ENCODE peak calls at places on chromosomes 6 and 20, in seven cellular contexts. One of them, this sample, is unnamed.
A peak's percentile ranks its signal among the peaks of the same experiment; 100 is the strongest.

GRCh38 chr6:109515781-109516409 is 32.9 kb upstream of the ZBTB24 start:
- DNase-seq in K562: no peak
- DNase-seq in HCT116: no peak
- DNase-seq in HepG2: no peak
- DNase-seq in A549: no peak
- DNase-seq in SK-N-SH: no peak
- DNase-seq in GM12878: no peak
- DNase-seq in this sample: no peak

GRCh38 chr6:124131779-124132178 is 328.1 kb downstream of the NKAIN2 start:
- DNase-seq in GM12878: no peak
- DNase-seq in A549: no peak
- DNase-seq in HCT116: no peak
- DNase-seq in K562: no peak
- DNase-seq in SK-N-SH: no peak
- DNase-seq in HepG2: no peak
- DNase-seq in this sample: no peak

GRCh38 chr6:159686697-159687096 is 6.3 kb downstream of the SOD2 start:
- DNase-seq in K562: no peak
- DNase-seq in HCT116: no peak
- DNase-seq in A549: no peak
- DNase-seq in GM12878: no peak
- DNase-seq in HepG2: no peak
- DNase-seq in SK-N-SH: no peak
- DNase-seq in this sample: no peak

GRCh38 chr6:28710466-28711191 is 184.9 kb downstream of the GPX5 start:
- DNase-seq in A549: peak; percentile 41
- DNase-seq in HepG2: peak; percentile 59
- DNase-seq in K562: peak; percentile 56
- DNase-seq in GM12878: no peak
- DNase-seq in HCT116: no peak
- DNase-seq in SK-N-SH: no peak
- DNase-seq in this sample: peak; percentile 80

GRCh38 chr20:17215167-17215566 is 11.7 kb upstream of the PCSK2 start:
- DNase-seq in HepG2: no peak
- DNase-seq in HCT116: no peak
- DNase-seq in GM12878: no peak
- DNase-seq in A549: no peak
- DNase-seq in K562: no peak
- DNase-seq in SK-N-SH: no peak
- DNase-seq in this sample: no peak

GRCh38 chr6:5205877-5206840 is 54.6 kb downstream of the LYRM4 start:
- DNase-seq in HepG2: peak; percentile 95
- DNase-seq in SK-N-SH: peak; percentile 23
- DNase-seq in HCT116: no peak
- DNase-seq in A549: no peak
- DNase-seq in GM12878: no peak
- DNase-seq in K562: no peak
- DNase-seq in this sample: no peak

GRCh38 chr20:20079102-20079784 is 26.9 kb downstream of the CFAP61 start:
- DNase-seq in HCT116: no peak
- DNase-seq in K562: no peak
- DNase-seq in A549: no peak
- DNase-seq in HepG2: peak; percentile 16
- DNase-seq in SK-N-SH: no peak
- DNase-seq in GM12878: no peak
- DNase-seq in this sample: peak; percentile 43

GRCh38 chr6:101668496-101668895 is 275.0 kb downstream of the GRIK2 start:
- DNase-seq in A549: no peak
- DNase-seq in HCT116: no peak
- DNase-seq in K562: no peak
- DNase-seq in GM12878: no peak
- DNase-seq in HepG2: no peak
- DNase-seq in SK-N-SH: no peak
- DNase-seq in this sample: no peak

GRCh38 chr6:6788394-6789020 is 200.0 kb downstream of the LY86 start:
- DNase-seq in HepG2: no peak
- DNase-seq in K562: peak; percentile 58
- DNase-seq in SK-N-SH: no peak
- DNase-seq in HCT116: no peak
- DNase-seq in A549: no peak
- DNase-seq in GM12878: no peak
- DNase-seq in this sample: peak; percentile 66

GRCh38 chr6:130529569-130530149 is 163.8 kb downstream of the TMEM200A start:
- DNase-seq in SK-N-SH: no peak
- DNase-seq in K562: no peak
- DNase-seq in A549: no peak
- DNase-seq in HCT116: no peak
- DNase-seq in GM12878: no peak
- DNase-seq in HepG2: no peak
- DNase-seq in this sample: no peak

GRCh38 chr6:44161997-44162338 is 3.3 kb downstream of the CAPN11 start:
- DNase-seq in K562: peak; percentile 57
- DNase-seq in HepG2: no peak
- DNase-seq in SK-N-SH: no peak
- DNase-seq in A549: no peak
- DNase-seq in GM12878: no peak
- DNase-seq in HCT116: no peak
- DNase-seq in this sample: no peak

GRCh38 chr20:62202083-62202395 is 18.0 kb downstream of the HRH3 start:
- DNase-seq in K562: no peak
- DNase-seq in GM12878: no peak
- DNase-seq in HCT116: no peak
- DNase-seq in HepG2: no peak
- DNase-seq in SK-N-SH: no peak
- DNase-seq in A549: no peak
- DNase-seq in this sample: no peak

GRCh38 chr6:100176321-100176950 is 182.4 kb upstream of the MCHR2 start:
- DNase-seq in SK-N-SH: no peak
- DNase-seq in HCT116: peak; percentile 8
- DNase-seq in HepG2: peak; percentile 14
- DNase-seq in K562: no peak
- DNase-seq in GM12878: no peak
- DNase-seq in A549: no peak
- DNase-seq in this sample: peak; percentile 57

GRCh38 chr6:37137201-37137880 is 32.6 kb upstream of the PIM1 start:
- DNase-seq in K562: no peak
- DNase-seq in SK-N-SH: peak; percentile 58
- DNase-seq in GM12878: no peak
- DNase-seq in HepG2: peak; percentile 93
- DNase-seq in A549: peak; percentile 85
- DNase-seq in HCT116: peak; percentile 68
- DNase-seq in this sample: peak; percentile 98

GRCh38 chr6:131053546-131054240 is 9.4 kb downstream of the EPB41L2 start:
- DNase-seq in SK-N-SH: no peak
- DNase-seq in HCT116: no peak
- DNase-seq in GM12878: no peak
- DNase-seq in A549: no peak
- DNase-seq in HepG2: no peak
- DNase-seq in K562: no peak
- DNase-seq in this sample: no peak

GRCh38 chr20:8545212-8545611 is 413.1 kb downstream of the PLCB1 start:
- DNase-seq in K562: no peak
- DNase-seq in GM12878: no peak
- DNase-seq in HCT116: no peak
- DNase-seq in SK-N-SH: no peak
- DNase-seq in A549: no peak
- DNase-seq in HepG2: no peak
- DNase-seq in this sample: no peak

GRCh38 chr6:84583784-84584183 is 180.6 kb downstream of the TBX18 start:
- DNase-seq in GM12878: no peak
- DNase-seq in A549: no peak
- DNase-seq in HepG2: no peak
- DNase-seq in HCT116: no peak
- DNase-seq in SK-N-SH: no peak
- DNase-seq in K562: no peak
- DNase-seq in this sample: no peak

GRCh38 chr20:33277471-33278441 is 5.3 kb upstream of the BPIFB1 start:
- DNase-seq in A549: no peak
- DNase-seq in HepG2: peak; percentile 53
- DNase-seq in GM12878: no peak
- DNase-seq in K562: no peak
- DNase-seq in HCT116: no peak
- DNase-seq in SK-N-SH: no peak
- DNase-seq in this sample: peak; percentile 72

GRCh38 chr6:134954272-134954990 is 4.5 kb upstream of the ALDH8A1 start:
- DNase-seq in HCT116: no peak
- DNase-seq in K562: no peak
- DNase-seq in HepG2: no peak
- DNase-seq in GM12878: no peak
- DNase-seq in A549: no peak
- DNase-seq in SK-N-SH: no peak
- DNase-seq in this sample: no peak

GRCh38 chr6:163712569-163712966 is 298.1 kb downstream of the QKI start:
- DNase-seq in A549: no peak
- DNase-seq in SK-N-SH: no peak
- DNase-seq in K562: no peak
- DNase-seq in HepG2: no peak
- DNase-seq in GM12878: no peak
- DNase-seq in HCT116: no peak
- DNase-seq in this sample: no peak

GRCh38 chr20:44625361-44625760 is 26.1 kb downstream of the ADA start:
- DNase-seq in GM12878: no peak
- DNase-seq in SK-N-SH: no peak
- DNase-seq in K562: no peak
- DNase-seq in A549: no peak
- DNase-seq in HCT116: no peak
- DNase-seq in HepG2: no peak
- DNase-seq in this sample: no peak

GRCh38 chr6:28208180-28208659 is 16.9 kb upstream of the ZSCAN9 start:
- DNase-seq in K562: no peak
- DNase-seq in A549: no peak
- DNase-seq in GM12878: no peak
- DNase-seq in HCT116: no peak
- DNase-seq in HepG2: no peak
- DNase-seq in SK-N-SH: no peak
- DNase-seq in this sample: peak; percentile 66

GRCh38 chr6:136646377-136646776 is 96.2 kb upstream of the MAP7 start:
- DNase-seq in HCT116: no peak
- DNase-seq in K562: no peak
- DNase-seq in SK-N-SH: no peak
- DNase-seq in A549: no peak
- DNase-seq in GM12878: no peak
- DNase-seq in HepG2: no peak
- DNase-seq in this sample: no peak

GRCh38 chr6:90351696-90352095 is 55.1 kb upstream of the BACH2 start:
- DNase-seq in HepG2: no peak
- DNase-seq in K562: no peak
- DNase-seq in SK-N-SH: no peak
- DNase-seq in A549: no peak
- DNase-seq in HCT116: no peak
- DNase-seq in GM12878: no peak
- DNase-seq in this sample: no peak

GRCh38 chr6:111087106-111087835 is at the start of gene SLC16A10:
- DNase-seq in SK-N-SH: peak; percentile 97
- DNase-seq in HepG2: peak; percentile 65
- DNase-seq in HCT116: peak; percentile 39
- DNase-seq in K562: peak; percentile 88
- DNase-seq in GM12878: no peak
- DNase-seq in A549: peak; percentile 35
- DNase-seq in this sample: peak; percentile 89

DNA sequence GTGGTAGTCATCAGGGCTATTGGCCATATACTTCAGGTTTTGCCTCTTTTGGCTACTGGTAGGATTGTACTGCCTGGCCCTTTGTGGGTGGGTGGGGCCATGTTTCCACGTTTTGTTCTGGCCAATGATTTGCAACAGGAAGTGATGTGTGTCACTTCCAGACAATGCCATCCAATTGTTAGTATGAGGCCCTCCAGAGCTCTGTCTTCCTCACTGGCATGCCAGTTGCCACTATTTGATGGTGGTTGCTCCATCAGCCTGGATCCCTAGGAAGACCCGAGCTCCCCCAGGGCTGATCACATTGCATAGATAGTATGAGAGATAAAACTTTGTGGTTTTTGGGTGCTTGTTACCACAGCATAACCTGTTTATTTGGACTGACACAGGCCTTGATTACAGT is 7.7 kb upstream of the LRRN4 start:
- DNase-seq in HepG2: no peak
- DNase-seq in GM12878: no peak
- DNase-seq in K562: no peak
- DNase-seq in A549: no peak
- DNase-seq in SK-N-SH: no peak
- DNase-seq in HCT116: no peak
- DNase-seq in this sample: no peak
- TF ChIP-seq REST in HepG2: no peak
- TF ChIP-seq REST in GM12878: no peak
- TF ChIP-seq REST in K562: no peak
- TF ChIP-seq REST in A549: no peak
- TF ChIP-seq REST in SK-N-SH: no peak
- TF ChIP-seq REST in HCT116: no peak
- TF ChIP-seq REST in this sample: no peak

DNA sequence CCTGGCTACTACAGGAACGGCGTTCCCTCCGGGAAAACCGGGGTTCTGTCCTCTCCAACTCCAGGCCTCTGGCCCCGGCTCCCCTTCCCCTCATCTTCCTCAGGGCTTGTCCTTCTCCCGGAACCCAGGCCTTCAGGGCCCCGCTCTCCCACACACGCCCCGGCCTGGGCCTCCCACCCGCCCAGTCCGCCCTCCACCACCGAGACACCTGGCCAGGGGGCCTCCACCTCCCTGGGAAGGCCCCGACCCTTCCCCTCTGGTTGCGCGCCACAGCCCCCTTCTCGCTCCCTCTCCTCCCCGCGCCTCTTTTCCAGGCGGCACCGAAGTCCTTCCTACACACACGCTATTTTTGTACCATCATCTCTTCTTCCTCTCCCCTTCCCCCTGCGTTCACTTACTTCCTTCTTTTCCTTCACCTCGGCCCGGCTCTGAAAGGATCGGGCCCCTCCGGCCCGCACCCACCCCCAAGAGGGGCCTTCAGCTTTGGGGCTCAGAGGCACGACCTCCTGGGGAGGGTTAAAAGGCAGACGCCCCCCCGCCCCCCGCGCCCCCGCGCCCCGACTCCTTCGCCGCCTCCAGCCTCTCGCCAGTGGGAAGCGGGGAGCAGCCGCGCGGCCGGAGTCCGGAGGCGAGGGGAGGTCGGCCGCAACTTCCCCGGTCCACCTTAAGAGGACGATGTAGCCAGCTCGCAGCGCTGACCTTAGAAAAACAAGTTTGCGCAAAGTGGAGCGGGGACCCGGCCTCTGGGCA is 1.3 kb upstream of the SIRPA start:
- DNase-seq in GM12878: no peak
- DNase-seq in K562: no peak
- DNase-seq in A549: no peak
- DNase-seq in SK-N-SH: no peak
- DNase-seq in HCT116: peak; percentile 4
- DNase-seq in HepG2: peak; percentile 53
- DNase-seq in this sample: peak; percentile 81
- H3K4me2 ChIP-seq in GM12878: peak overlapping the region; percentile 67
- H3K4me2 ChIP-seq in K562: no peak overlapping the region
- H3K4me2 ChIP-seq in A549: peak overlapping the region; percentile 92
- H3K4me2 ChIP-seq in SK-N-SH: peak overlapping the region; percentile 74
- H3K4me2 ChIP-seq in HCT116: peak overlapping the region; percentile 99
- H3K4me2 ChIP-seq in HepG2: peak overlapping the region; percentile 88
- H3K4me2 ChIP-seq in this sample: peak overlapping the region; percentile 78

GRCh38 chr6:52286798-52287432 is 2.4 kb upstream of the MCM3 start:
- DNase-seq in HepG2: peak; percentile 89
- DNase-seq in SK-N-SH: peak; percentile 63
- DNase-seq in GM12878: no peak
- DNase-seq in HCT116: peak; percentile 63
- DNase-seq in K562: peak; percentile 42
- DNase-seq in A549: peak; percentile 60
- DNase-seq in this sample: peak; percentile 85
- TF ChIP-seq REST in HepG2: no peak
- TF ChIP-seq REST in SK-N-SH: no peak
- TF ChIP-seq REST in GM12878: no peak
- TF ChIP-seq REST in HCT116: no peak
- TF ChIP-seq REST in K562: no peak
- TF ChIP-seq REST in A549: no peak
- TF ChIP-seq REST in this sample: no peak

GRCh38 chr6:158086706-158087518 is 81.2 kb downstream of the SERAC1 start:
- DNase-seq in HCT116: no peak
- DNase-seq in SK-N-SH: peak; percentile 26
- DNase-seq in HepG2: no peak
- DNase-seq in K562: no peak
- DNase-seq in A549: no peak
- DNase-seq in GM12878: no peak
- DNase-seq in this sample: no peak
- H3K4me2 ChIP-seq in HCT116: no peak overlapping the region
- H3K4me2 ChIP-seq in SK-N-SH: no peak overlapping the region
- H3K4me2 ChIP-seq in HepG2: no peak overlapping the region
- H3K4me2 ChIP-seq in K562: no peak overlapping the region
- H3K4me2 ChIP-seq in A549: no peak overlapping the region
- H3K4me2 ChIP-seq in GM12878: no peak overlapping the region
- H3K4me2 ChIP-seq in this sample: no peak overlapping the region